ENCODE peak calls at places on chromosomes 3 and 15, in six cellular contexts. One of them, this sample, is unnamed.

GRCh38 chr15:35136552-35136951 is 51.5 kb upstream of the NANOGP8 start:
- DNase-seq in testis: no peak
- DNase-seq in ovary: no peak
- DNase-seq in IMR-90: no peak
- DNase-seq in Peyer's patch: no peak
- DNase-seq in HCT116: no peak
- DNase-seq in this sample: no peak

GRCh38 chr3:31476209-31476608 is 56.5 kb upstream of the STT3B start:
- DNase-seq in HCT116: no peak
- DNase-seq in testis: no peak
- DNase-seq in IMR-90: no peak
- DNase-seq in Peyer's patch: no peak
- DNase-seq in ovary: no peak
- DNase-seq in this sample: no peak

GRCh38 chr15:49423021-49423420 is at the start of gene FGF7:
- DNase-seq in testis: no peak
- DNase-seq in IMR-90: peak
- DNase-seq in ovary: peak
- DNase-seq in HCT116: no peak
- DNase-seq in Peyer's patch: no peak
- DNase-seq in this sample: peak

GRCh38 chr3:12618426-12618825 is 45.5 kb downstream of the RAF1 start:
- DNase-seq in IMR-90: no peak
- DNase-seq in testis: no peak
- DNase-seq in Peyer's patch: no peak
- DNase-seq in HCT116: no peak
- DNase-seq in ovary: no peak
- DNase-seq in this sample: no peak

GRCh38 chr3:125110016-125110875 is 54.4 kb upstream of the HEG1 start:
- DNase-seq in IMR-90: peak
- DNase-seq in HCT116: peak
- DNase-seq in testis: no peak
- DNase-seq in ovary: no peak
- DNase-seq in Peyer's patch: no peak
- DNase-seq in this sample: no peak

GRCh38 chr15:68333775-68334470 is 56.4 kb downstream of the FEM1B start:
- DNase-seq in ovary: no peak
- DNase-seq in IMR-90: peak
- DNase-seq in HCT116: no peak
- DNase-seq in Peyer's patch: no peak
- DNase-seq in testis: no peak
- DNase-seq in this sample: no peak

GRCh38 chr15:50996641-50997040 is 88.2 kb downstream of the AP4E1 start:
- DNase-seq in HCT116: no peak
- DNase-seq in ovary: no peak
- DNase-seq in IMR-90: peak
- DNase-seq in testis: no peak
- DNase-seq in Peyer's patch: no peak
- DNase-seq in this sample: no peak

GRCh38 chr15:78946493-78946892 is 1.6 kb upstream of the CTSH start:
- DNase-seq in IMR-90: no peak
- DNase-seq in Peyer's patch: no peak
- DNase-seq in testis: no peak
- DNase-seq in HCT116: no peak
- DNase-seq in ovary: no peak
- DNase-seq in this sample: no peak

GRCh38 chr3:150319900-150320299 is 88.2 kb upstream of the TSC22D2 start:
- DNase-seq in HCT116: peak
- DNase-seq in IMR-90: peak
- DNase-seq in ovary: no peak
- DNase-seq in Peyer's patch: no peak
- DNase-seq in testis: no peak
- DNase-seq in this sample: no peak

GRCh38 chr15:90099072-90099867 is 3.0 kb downstream of the IDH2 start:
- DNase-seq in IMR-90: no peak
- DNase-seq in ovary: no peak
- DNase-seq in Peyer's patch: peak
- DNase-seq in testis: no peak
- DNase-seq in HCT116: no peak
- DNase-seq in this sample: no peak

GRCh38 chr3:36944012-36944640 is 728 bp downstream of the TRANK1 start:
- DNase-seq in IMR-90: peak
- DNase-seq in testis: peak
- DNase-seq in Peyer's patch: peak
- DNase-seq in HCT116: no peak
- DNase-seq in ovary: peak
- DNase-seq in this sample: peak

GRCh38 chr15:75339531-75340240 is 3.8 kb downstream of the COMMD4 start:
- DNase-seq in IMR-90: no peak
- DNase-seq in testis: no peak
- DNase-seq in Peyer's patch: no peak
- DNase-seq in ovary: peak
- DNase-seq in HCT116: no peak
- DNase-seq in this sample: no peak

GRCh38 chr3:194998948-194999347 is 272.0 kb downstream of the XXYLT1 start:
- DNase-seq in testis: no peak
- DNase-seq in Peyer's patch: peak
- DNase-seq in IMR-90: no peak
- DNase-seq in ovary: no peak
- DNase-seq in HCT116: no peak
- DNase-seq in this sample: peak

GRCh38 chr3:170980399-170980798 is 46.1 kb downstream of the SLC2A2 start:
- DNase-seq in ovary: no peak
- DNase-seq in Peyer's patch: no peak
- DNase-seq in HCT116: no peak
- DNase-seq in testis: no peak
- DNase-seq in IMR-90: no peak
- DNase-seq in this sample: no peak
- TF ChIP-seq POLR2A in ovary: no peak
- TF ChIP-seq POLR2A in Peyer's patch: no peak
- TF ChIP-seq POLR2A in HCT116: no peak
- TF ChIP-seq POLR2A in testis: no peak
- TF ChIP-seq POLR2A in IMR-90: no peak
- TF ChIP-seq POLR2A in this sample: no peak

GRCh38 chr3:153221748-153222162 is 59.7 kb downstream of the RAP2B start:
- DNase-seq in testis: peak
- DNase-seq in IMR-90: peak
- DNase-seq in HCT116: no peak
- DNase-seq in ovary: no peak
- DNase-seq in Peyer's patch: peak
- DNase-seq in this sample: peak
- TF ChIP-seq POLR2A in testis: no peak
- TF ChIP-seq POLR2A in IMR-90: peak
- TF ChIP-seq POLR2A in HCT116: no peak
- TF ChIP-seq POLR2A in ovary: no peak
- TF ChIP-seq POLR2A in Peyer's patch: no peak
- TF ChIP-seq POLR2A in this sample: no peak

GRCh38 chr15:57019496-57020160 is 101.2 kb downstream of the TCF12 start:
- DNase-seq in Peyer's patch: no peak
- DNase-seq in IMR-90: no peak
- DNase-seq in HCT116: no peak
- DNase-seq in testis: no peak
- DNase-seq in ovary: no peak
- DNase-seq in this sample: no peak

GRCh38 chr15:57015360-57015759 is 96.9 kb downstream of the TCF12 start:
- DNase-seq in HCT116: no peak
- DNase-seq in testis: no peak
- DNase-seq in Peyer's patch: no peak
- DNase-seq in ovary: no peak
- DNase-seq in IMR-90: no peak
- DNase-seq in this sample: no peak

GRCh38 chr15:57017024-57017423 is 98.6 kb downstream of the TCF12 start:
- DNase-seq in testis: no peak
- DNase-seq in ovary: no peak
- DNase-seq in HCT116: no peak
- DNase-seq in Peyer's patch: no peak
- DNase-seq in IMR-90: peak
- DNase-seq in this sample: no peak

GRCh38 chr15:57015897-57016296 is 97.5 kb downstream of the TCF12 start:
- DNase-seq in ovary: no peak
- DNase-seq in testis: no peak
- DNase-seq in IMR-90: peak
- DNase-seq in HCT116: no peak
- DNase-seq in Peyer's patch: no peak
- DNase-seq in this sample: no peak

GRCh38 chr15:57018151-57018550 is 99.7 kb downstream of the TCF12 start:
- DNase-seq in HCT116: no peak
- DNase-seq in testis: no peak
- DNase-seq in Peyer's patch: no peak
- DNase-seq in ovary: no peak
- DNase-seq in IMR-90: no peak
- DNase-seq in this sample: no peak
- TF ChIP-seq POLR2A in HCT116: no peak
- TF ChIP-seq POLR2A in testis: no peak
- TF ChIP-seq POLR2A in Peyer's patch: no peak
- TF ChIP-seq POLR2A in ovary: no peak
- TF ChIP-seq POLR2A in IMR-90: no peak
- TF ChIP-seq POLR2A in this sample: no peak

GRCh38 chr3:197736491-197737318 is at the start of gene RUBCN:
- DNase-seq in Peyer's patch: peak
- DNase-seq in ovary: peak
- DNase-seq in IMR-90: peak
- DNase-seq in testis: peak
- DNase-seq in HCT116: peak
- DNase-seq in this sample: peak
- TF ChIP-seq POLR2A in Peyer's patch: peak
- TF ChIP-seq POLR2A in ovary: peak
- TF ChIP-seq POLR2A in IMR-90: peak
- TF ChIP-seq POLR2A in testis: peak
- TF ChIP-seq POLR2A in HCT116: peak
- TF ChIP-seq POLR2A in this sample: no peak

DNA sequence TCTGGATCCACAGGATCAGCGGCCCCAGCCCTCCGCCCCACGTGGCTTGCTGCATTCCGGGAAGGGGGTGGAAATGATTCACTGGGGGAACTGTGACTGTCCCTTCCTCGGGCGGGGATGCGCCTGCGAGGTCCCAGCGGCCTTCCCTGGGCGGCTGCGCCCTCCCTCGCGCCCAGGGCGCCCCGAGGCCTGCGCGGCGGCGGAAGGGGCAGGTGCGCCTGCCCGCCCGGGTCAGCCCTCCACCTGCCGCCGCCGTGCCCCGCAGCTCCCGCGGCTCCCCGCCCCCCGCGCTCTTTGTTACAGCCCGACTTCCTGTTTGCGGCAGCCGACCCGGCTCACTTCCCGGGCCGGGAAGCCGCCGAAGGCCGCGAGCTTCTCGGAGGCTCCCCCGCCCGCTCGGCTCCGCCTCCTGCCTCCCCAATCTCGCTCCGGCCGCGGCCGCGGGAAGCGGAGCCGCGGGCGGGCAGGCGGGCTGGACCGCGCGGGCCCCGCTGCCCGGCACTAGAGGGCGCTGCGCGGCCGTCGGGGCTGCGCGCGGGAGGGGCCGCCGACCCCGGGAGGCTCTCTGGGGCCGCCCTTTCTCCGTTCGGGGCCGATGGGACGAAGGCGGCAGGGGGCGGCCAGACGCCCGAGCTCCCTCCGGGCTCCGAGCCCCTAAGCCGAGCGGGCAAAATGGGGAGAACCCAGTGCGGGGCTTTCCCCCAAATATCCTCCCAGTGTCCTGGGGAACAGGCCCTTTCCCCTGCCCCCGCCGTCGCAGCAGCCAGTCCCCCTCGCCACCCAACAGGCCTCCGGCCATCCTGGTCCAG is 11.5 kb upstream of the CHAC1 start:
- DNase-seq in IMR-90: peak
- DNase-seq in testis: peak
- DNase-seq in HCT116: no peak
- DNase-seq in ovary: peak
- DNase-seq in Peyer's patch: peak
- DNase-seq in this sample: peak
- TF ChIP-seq POLR2A in IMR-90: peak
- TF ChIP-seq POLR2A in testis: no peak
- TF ChIP-seq POLR2A in HCT116: peak
- TF ChIP-seq POLR2A in ovary: peak
- TF ChIP-seq POLR2A in Peyer's patch: peak
- TF ChIP-seq POLR2A in this sample: no peak

DNA sequence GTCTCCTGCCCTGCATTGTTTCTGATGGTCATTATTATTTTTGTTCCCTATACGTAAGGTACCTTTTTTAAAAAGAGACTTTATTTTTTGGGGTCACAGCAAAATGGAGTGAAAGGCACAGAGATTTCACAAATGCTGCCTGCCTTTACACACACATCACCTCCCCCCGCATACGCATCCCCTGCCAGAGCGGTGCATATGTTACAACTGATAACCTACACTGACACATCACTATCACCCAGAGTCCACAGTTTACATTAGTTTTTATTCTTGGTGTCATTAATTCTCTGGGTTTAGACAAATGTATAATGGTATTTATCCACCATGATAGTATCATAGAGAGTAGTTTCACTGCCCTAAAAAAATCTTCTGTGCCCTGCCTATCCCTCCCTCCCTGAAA is 43.6 kb upstream of the KLF13 start:
- DNase-seq in HCT116: no peak
- DNase-seq in IMR-90: no peak
- DNase-seq in ovary: no peak
- DNase-seq in testis: no peak
- DNase-seq in Peyer's patch: peak
- DNase-seq in this sample: no peak
- TF ChIP-seq POLR2A in HCT116: no peak
- TF ChIP-seq POLR2A in IMR-90: no peak
- TF ChIP-seq POLR2A in ovary: no peak
- TF ChIP-seq POLR2A in testis: no peak
- TF ChIP-seq POLR2A in Peyer's patch: no peak
- TF ChIP-seq POLR2A in this sample: no peak

DNA sequence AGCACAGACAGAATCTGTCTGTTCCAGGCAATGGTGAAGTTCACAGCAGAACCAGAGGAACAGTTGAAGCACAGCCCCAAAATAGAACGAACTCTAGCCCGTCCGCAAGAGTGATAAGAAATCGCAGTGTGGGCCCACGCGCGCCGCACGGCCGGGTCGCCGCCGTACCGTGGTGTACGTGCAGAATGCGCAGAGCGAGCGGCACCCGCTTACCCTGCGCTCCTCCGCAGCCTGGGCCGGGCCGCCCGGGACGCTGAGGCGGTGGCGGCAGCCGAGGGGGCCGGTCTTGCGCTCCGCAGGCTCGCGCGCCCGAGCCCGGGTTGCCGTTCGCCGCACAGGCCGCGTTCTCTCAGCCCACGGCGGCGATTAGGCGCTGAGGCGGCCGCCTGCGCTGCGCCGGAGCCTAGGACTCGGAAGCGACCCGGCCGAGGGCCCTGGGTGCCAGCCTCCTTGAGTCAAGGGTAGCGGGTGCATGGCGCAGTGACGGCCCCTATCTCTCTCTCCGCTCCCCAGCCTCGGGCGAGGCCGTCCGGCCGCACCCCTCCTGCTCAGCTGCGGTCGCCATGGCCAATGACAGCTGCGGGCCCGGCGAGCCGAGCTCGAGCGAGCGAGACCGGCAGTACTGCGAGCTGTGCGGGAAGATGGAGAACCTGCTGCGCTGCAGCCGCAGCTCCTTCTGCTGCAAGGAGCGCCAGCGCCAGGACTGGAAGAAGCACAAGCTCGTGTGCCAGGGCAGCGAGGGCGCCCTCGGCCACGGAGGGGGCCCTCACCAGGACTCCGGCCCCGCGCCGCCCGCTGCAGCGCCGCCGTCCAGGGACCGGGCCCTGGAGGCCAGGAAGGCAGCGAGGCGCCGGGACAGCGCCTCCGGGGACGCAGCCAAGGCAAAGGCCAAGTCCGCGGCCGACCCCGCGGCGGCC is 20.5 kb downstream of the WDR73 start:
- DNase-seq in ovary: peak
- DNase-seq in testis: peak
- DNase-seq in Peyer's patch: peak
- DNase-seq in HCT116: no peak
- DNase-seq in IMR-90: peak
- DNase-seq in this sample: peak
- TF ChIP-seq POLR2A in ovary: peak
- TF ChIP-seq POLR2A in testis: no peak
- TF ChIP-seq POLR2A in Peyer's patch: peak
- TF ChIP-seq POLR2A in HCT116: no peak
- TF ChIP-seq POLR2A in IMR-90: no peak
- TF ChIP-seq POLR2A in this sample: no peak

GRCh38 chr3:123757281-123757940 is 126.7 kb downstream of the MYLK start:
- DNase-seq in IMR-90: no peak
- DNase-seq in testis: peak
- DNase-seq in Peyer's patch: peak
- DNase-seq in ovary: no peak
- DNase-seq in HCT116: no peak
- DNase-seq in this sample: peak
- TF ChIP-seq POLR2A in IMR-90: no peak
- TF ChIP-seq POLR2A in testis: no peak
- TF ChIP-seq POLR2A in Peyer's patch: no peak
- TF ChIP-seq POLR2A in ovary: no peak
- TF ChIP-seq POLR2A in HCT116: no peak
- TF ChIP-seq POLR2A in this sample: no peak

This sample was measured in lower leg skin.